ENCODE peak calls at places on chromosomes 12 and 14, in six cellular contexts. K is GM12878, C is HL-60, Z is upper lobe of left lung, P is sigmoid colon, L is K562. G is an unnamed sample.
A peak's percentile ranks its signal among the peaks of the same experiment; 100 is the strongest.

GRCh38 chr12:27973487-27973890 is 956 bp upstream of the PTHLH start:
- DNase-seq in K (no peak), C (no peak), Z (no peak), P (no peak), L (no peak), G (no peak)

GRCh38 chr14:37024166-37024565 is 148.2 kb downstream of the SLC25A21 start:
- DNase-seq in K (no peak), C (no peak), Z (no peak), P (no peak), L (peak; percentile 11), G (no peak)

GRCh38 chr12:80778005-80778541 is 61.4 kb downstream of the MYF5 start:
- DNase-seq in K (peak; percentile 99), C (peak; percentile 38), Z (peak; percentile 49), P (peak; percentile 68), L (no peak), G (peak; percentile 39)

GRCh38 chr14:69877492-69877891 is 1.7 kb upstream of the SMOC1 start:
- DNase-seq in K (no peak), C (no peak), Z (no peak), P (no peak), L (peak; percentile 16), G (no peak)

GRCh38 chr12:54421175-54421872 is 2.3 kb upstream of the ITGA5 start:
- DNase-seq in K (no peak), C (no peak), Z (no peak), P (peak; percentile 97), L (no peak), G (peak; percentile 62)

GRCh38 chr14:30193791-30194407 is 266.3 kb upstream of the PRKD1 start:
- DNase-seq in K (no peak), C (no peak), Z (no peak), P (no peak), L (no peak), G (no peak)

GRCh38 chr12:49671051-49671765 is 36.0 kb downstream of the FMNL3 start:
- DNase-seq in K (no peak), C (peak; percentile 31), Z (peak; percentile 52), P (peak; percentile 60), L (no peak), G (peak; percentile 27)

GRCh38 chr14:69299286-69300035 is 39.5 kb downstream of the GALNT16 start:
- DNase-seq in K (no peak), C (no peak), Z (no peak), P (no peak), L (no peak), G (no peak)

GRCh38 chr12:26195641-26196423 is 459 bp downstream of the SSPN start:
- DNase-seq in K (no peak), C (peak; percentile 3), Z (no peak), P (peak; percentile 81), L (no peak), G (peak; percentile 62)

GRCh38 chr12:113860950-113861349 is 105.2 kb downstream of the RBM19 start:
- DNase-seq in K (no peak), C (peak; percentile 92), Z (peak; percentile 30), P (no peak), L (no peak), G (no peak)

GRCh38 chr12:124720687-124721500 is 142.8 kb downstream of the SCARB1 start:
- DNase-seq in K (no peak), C (no peak), Z (peak; percentile 53), P (peak; percentile 88), L (no peak), G (peak; percentile 39)

GRCh38 chr14:61575751-61576150 is 119.6 kb upstream of the HIF1A start:
- DNase-seq in K (no peak), C (no peak), Z (no peak), P (no peak), L (no peak), G (no peak)

GRCh38 chr12:108729612-108730336 is 1.5 kb downstream of the CORO1C start:
- DNase-seq in K (no peak), C (no peak), Z (no peak), P (no peak), L (no peak), G (no peak)

GRCh38 chr12:114952573-114953196 is 268.7 kb upstream of the TBX3 start:
- DNase-seq in K (no peak), C (no peak), Z (peak; percentile 31), P (peak; percentile 66), L (no peak), G (no peak)

GRCh38 chr14:24292118-24292807 is 7.3 kb downstream of the DHRS1 start:
- DNase-seq in K (no peak), C (no peak), Z (no peak), P (no peak), L (no peak), G (no peak)

GRCh38 chr12:20201733-20202132 is 166.6 kb upstream of the PDE3A start:
- DNase-seq in K (no peak), C (no peak), Z (no peak), P (no peak), L (no peak), G (no peak)

GRCh38 chr14:55451398-55451797 is 11.0 kb upstream of the TBPL2 start:
- DNase-seq in K (no peak), C (no peak), Z (no peak), P (no peak), L (no peak), G (no peak)

GRCh38 chr12:124921200-124922008 is 7.0 kb upstream of the UBC start:
- DNase-seq in K (peak; percentile 97), C (no peak), Z (peak; percentile 78), P (peak; percentile 72), L (peak; percentile 30), G (peak; percentile 78)

GRCh38 chr12:43758247-43758727 is 303 bp downstream of the PUS7L start:
- DNase-seq in K (peak; percentile 17), C (no peak), Z (peak; percentile 29), P (peak; percentile 62), L (peak; percentile 47), G (peak; percentile 39)

GRCh38 chr14:49926803-49927202 is 33.9 kb downstream of the ARF6 start:
- DNase-seq in K (no peak), C (no peak), Z (no peak), P (no peak), L (no peak), G (no peak)

GRCh38 chr12:65926119-65927004 is 102.1 kb downstream of the HMGA2 start:
- DNase-seq in K (no peak), C (no peak), Z (no peak), P (no peak), L (no peak), G (no peak)

GRCh38 chr12:106328735-106329134 is 26.2 kb downstream of the TCP11L2 start:
- DNase-seq in K (no peak), C (no peak), Z (no peak), P (no peak), L (no peak), G (no peak)

GRCh38 chr12:99131761-99132199 is 486.7 kb downstream of the APAF1 start:
- DNase-seq in K (no peak), C (no peak), Z (peak; percentile 24), P (no peak), L (no peak), G (no peak)

GRCh38 chr14:65637780-65638179 is 225.2 kb downstream of the FUT8 start:
- DNase-seq in K (peak; percentile 72), C (no peak), Z (no peak), P (no peak), L (no peak), G (no peak)

GRCh38 chr12:65611396-65611795 is 212.9 kb upstream of the HMGA2 start:
- DNase-seq in K (no peak), C (no peak), Z (no peak), P (no peak), L (no peak), G (no peak)

GRCh38 chr12:96590970-96591369 is 101.6 kb downstream of the CFAP54 start:
- DNase-seq in K (no peak), C (no peak), Z (no peak), P (no peak), L (no peak), G (no peak)

GRCh38 chr14:91796622-91797347 is 64.9 kb upstream of the CATSPERB start:
- DNase-seq in K (no peak), C (no peak), Z (no peak), P (no peak), L (no peak), G (no peak)

GRCh38 chr12:47551426-47551851 is 154.4 kb downstream of the RPAP3 start:
- DNase-seq in K (no peak), C (no peak), Z (no peak), P (no peak), L (no peak), G (no peak)

DNA sequence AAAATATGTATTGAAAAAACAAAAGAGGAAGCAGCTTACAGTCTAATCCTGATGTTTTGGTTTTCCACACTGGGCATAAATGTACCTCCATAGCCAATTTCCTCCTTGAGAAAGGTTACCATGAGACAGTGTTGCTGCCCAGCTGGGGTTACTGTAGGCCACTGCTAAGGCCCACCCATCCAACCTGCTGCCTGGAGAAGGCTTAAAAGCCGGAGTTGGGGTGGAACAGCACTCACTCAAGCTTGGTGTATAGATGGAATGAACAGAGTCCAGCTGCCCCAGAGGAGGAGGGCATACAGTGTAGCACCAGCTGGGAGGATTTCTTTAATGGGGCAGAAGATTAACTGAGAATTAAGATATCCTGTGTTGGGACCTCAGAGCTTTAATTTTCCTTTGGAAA is 41.1 kb downstream of the ERG28 start:
- DNase-seq in K (no peak), C (no peak), Z (no peak), P (no peak), L (no peak), G (no peak)
- H3K27ac ChIP-seq in K (no peak overlapping the region), C (no peak overlapping the region), Z (no peak overlapping the region), P (no peak overlapping the region), L (no peak overlapping the region), G (no peak overlapping the region)

DNA sequence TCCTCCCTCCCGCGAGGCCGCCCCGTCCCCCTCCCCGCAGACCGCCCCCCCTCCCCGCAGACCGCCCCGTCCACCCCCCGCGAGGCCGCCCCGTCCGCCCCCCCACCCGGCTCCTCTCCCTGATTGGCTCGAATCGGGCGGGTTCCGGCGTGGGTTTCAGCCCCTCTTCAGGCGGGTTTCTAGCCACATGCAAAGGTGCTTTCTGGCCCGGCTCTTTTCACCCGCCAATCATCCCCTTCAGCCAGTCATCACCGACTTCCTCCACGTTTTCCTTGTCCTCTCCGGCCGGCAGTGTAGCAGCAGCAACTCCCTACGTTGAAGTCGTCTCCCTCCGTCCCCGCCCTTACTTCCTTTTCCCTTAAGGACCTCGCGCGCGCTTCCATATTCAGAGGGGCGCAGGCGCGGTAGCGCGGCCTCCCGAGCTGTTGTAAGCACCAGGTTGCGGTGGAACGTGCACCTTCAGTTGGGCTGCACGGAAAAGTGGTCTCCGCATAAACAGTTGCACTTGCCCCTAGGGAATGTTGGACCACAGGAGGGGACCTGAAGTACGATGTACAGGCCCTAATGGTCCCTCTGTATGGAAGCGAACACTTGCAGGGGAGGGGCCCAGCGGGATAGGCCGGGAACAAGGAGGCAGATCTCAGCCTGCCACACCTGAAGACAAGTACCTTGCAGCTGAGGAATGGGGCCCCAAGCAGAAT is 44.6 kb upstream of the ESR2 start:
- DNase-seq in K (peak; percentile 96), C (peak; percentile 85), Z (peak; percentile 99), P (peak; percentile 98), L (peak; percentile 94), G (peak; percentile 96)
- TF ChIP-seq POLR2AphosphoS5 in K (no peak), C (peak; percentile 77), Z (peak; percentile 90), P (peak; percentile 87), L (peak; percentile 62), G (peak; percentile 87)

GRCh38 chr12:132410296-132410625 is 79.7 kb upstream of the FBRSL1 start:
- DNase-seq in K (no peak), C (no peak), Z (no peak), P (no peak), L (no peak), G (no peak)
- H3K27ac ChIP-seq in K (no peak overlapping the region), C (no peak overlapping the region), Z (no peak overlapping the region), P (no peak overlapping the region), L (no peak overlapping the region), G (no peak overlapping the region)

GRCh38 chr12:31460024-31460423 is 130.9 kb downstream of the DENND5B start:
- DNase-seq in K (no peak), C (no peak), Z (no peak), P (no peak), L (no peak), G (no peak)

GRCh38 chr12:31456562-31456961 is 130.6 kb upstream of the SINHCAF start:
- DNase-seq in K (no peak), C (no peak), Z (no peak), P (no peak), L (no peak), G (no peak)
- TF ChIP-seq POLR2AphosphoS5 in K (no peak), C (no peak), Z (no peak), P (no peak), L (no peak), G (no peak)

G was measured in transverse colon.